ENCODE peak calls at places on chromosomes 3 and 15, in seven cellular contexts. W is stimulated activated naive B cell treated with anti-CD40 and anti-IgM and Interleukin-4, amounts not matched to agents 10 μg/mL and 1 μg/mL and 100 μg/mL, for 72 hours; U is activated T-helper 1 cell treated with anti-CD3 and anti-CD28 coated beads, Interleukin-2, amount 50 U/mL, for 16 hours; I is Calu3; F is glutamatergic neuron; Q is Daoy; H is activated gamma-delta T cell treated with Interleukin-2 at 50 U/mL for 16 hours. T is an unnamed sample.

GRCh38 chr15:34719051-34719882 is 35.5 kb downstream of the GJD2 start:
- DNase-seq in Q (no peak), U (no peak), W (no peak), F (no peak), I (no peak), H (no peak), T (no peak)

GRCh38 chr3:148975277-148975676 is 16.1 kb upstream of the GYG1 start:
- DNase-seq in Q (no peak), F (no peak), U (no peak), H (no peak), I (no peak), W (no peak), T (no peak)

GRCh38 chr3:196554205-196554604 is 14.1 kb downstream of the WDR53 start:
- DNase-seq in I (no peak), H (no peak), U (no peak), W (no peak), F (no peak), Q (no peak), T (no peak)

GRCh38 chr3:165078293-165078692 is at the start of gene SI:
- DNase-seq in I (no peak), F (no peak), H (no peak), Q (no peak), W (no peak), U (no peak), T (no peak)

GRCh38 chr3:161475905-161476304 is 20.7 kb upstream of the OTOL1 start:
- DNase-seq in W (no peak), Q (peak), I (peak), U (no peak), H (no peak), F (no peak), T (no peak)

GRCh38 chr3:49780080-49780967 is 6.0 kb downstream of the IP6K1 start:
- DNase-seq in W (no peak), Q (no peak), F (no peak), I (no peak), H (no peak), U (no peak), T (no peak)

GRCh38 chr3:193903257-193903807 is 232.6 kb upstream of the HES1 start:
- DNase-seq in Q (no peak), F (no peak), W (no peak), U (no peak), I (no peak), H (no peak), T (no peak)

GRCh38 chr3:184040010-184040409 is 8.5 kb downstream of the HTR3D start:
- DNase-seq in I (peak), Q (peak), W (no peak), F (peak), H (no peak), U (no peak), T (no peak)

GRCh38 chr3:139797724-139798343 is 120.1 kb upstream of the NMNAT3 start:
- DNase-seq in I (peak), U (no peak), Q (peak), H (no peak), F (no peak), W (no peak), T (peak)

GRCh38 chr3:30752961-30753360 is 141.5 kb downstream of the GADL1 start:
- DNase-seq in F (no peak), I (peak), W (no peak), H (no peak), U (no peak), Q (peak), T (no peak)

GRCh38 chr3:83435173-83435572 is 1523.6 kb upstream of the CADM2 start:
- DNase-seq in H (no peak), I (peak), W (no peak), Q (no peak), F (peak), U (no peak), T (no peak)

GRCh38 chr15:75966073-75966472 is 46.2 kb downstream of the NRG4 start:
- DNase-seq in F (no peak), U (no peak), H (no peak), Q (no peak), W (no peak), I (no peak), T (no peak)

GRCh38 chr3:127628788-127629456 is at the start of gene PODXL2:
- DNase-seq in U (peak), H (peak), I (peak), W (no peak), F (peak), Q (peak), T (no peak)

GRCh38 chr3:38536686-38537085 is 40.5 kb downstream of the EXOG start:
- DNase-seq in Q (no peak), U (no peak), H (no peak), W (no peak), F (no peak), I (no peak), T (no peak)

GRCh38 chr3:43581343-43581742 is 40.5 kb downstream of the ANO10 start:
- DNase-seq in F (no peak), I (no peak), U (no peak), H (no peak), W (no peak), Q (no peak), T (no peak)

GRCh38 chr3:9214599-9214998 is 34.8 kb downstream of the SRGAP3 start:
- DNase-seq in Q (peak), I (no peak), H (no peak), U (no peak), F (no peak), W (no peak), T (no peak)

GRCh38 chr3:15045667-15046066 is 19.4 kb downstream of the MRPS25 start:
- DNase-seq in Q (no peak), U (no peak), I (no peak), F (no peak), W (no peak), H (no peak), T (no peak)

GRCh38 chr3:195114786-195115597 is 156.0 kb downstream of the XXYLT1 start:
- DNase-seq in Q (no peak), W (no peak), U (no peak), F (no peak), H (no peak), I (no peak), T (no peak)

GRCh38 chr3:104257486-104257885 is 1109.2 kb upstream of the ALCAM start:
- DNase-seq in Q (no peak), U (no peak), F (peak), I (no peak), W (no peak), H (no peak), T (no peak)

GRCh38 chr15:58165661-58166060 is 27.5 kb downstream of the AQP9 start:
- DNase-seq in F (no peak), Q (no peak), I (peak), H (no peak), U (no peak), W (no peak), T (no peak)

GRCh38 chr3:141561426-141562034 is 74.7 kb downstream of the RASA2 start:
- DNase-seq in Q (peak), W (no peak), I (peak), U (no peak), F (no peak), H (peak), T (no peak)

GRCh38 chr3:135329479-135329878 is 534.4 kb downstream of the EPHB1 start:
- DNase-seq in U (no peak), H (no peak), F (no peak), W (no peak), I (no peak), Q (peak), T (no peak)

GRCh38 chr3:14415501-14415900 is 13.1 kb downstream of the SLC6A6 start:
- DNase-seq in Q (peak), H (no peak), U (no peak), F (no peak), W (no peak), I (no peak), T (no peak)

GRCh38 chr15:74417230-74417629 is 16.5 kb downstream of the SEMA7A start:
- DNase-seq in W (no peak), I (no peak), Q (peak), U (no peak), F (peak), H (no peak), T (no peak)

GRCh38 chr3:64150527-64151238 is 74.6 kb downstream of the PRICKLE2 start:
- DNase-seq in W (no peak), U (no peak), Q (no peak), I (peak), F (peak), H (no peak), T (no peak)

GRCh38 chr15:79535536-79535935 is 103.4 kb downstream of the MINAR1 start:
- DNase-seq in F (no peak), H (no peak), U (no peak), I (no peak), Q (no peak), W (no peak), T (no peak)

GRCh38 chr3:68935778-68936177 is 3.4 kb upstream of the TAFA4 start:
- DNase-seq in F (no peak), U (no peak), W (no peak), H (no peak), I (no peak), Q (no peak), T (no peak)

GRCh38 chr3:53690521-53690920 is 155.7 kb downstream of the CHDH start:
- DNase-seq in Q (no peak), W (no peak), I (no peak), H (no peak), U (no peak), F (no peak), T (no peak)

GRCh38 chr3:129412542-129413198 is 15.8 kb downstream of the EFCAB12 start:
- DNase-seq in H (no peak), F (no peak), U (no peak), W (no peak), Q (no peak), I (no peak), T (no peak)

GRCh38 chr15:39830166-39830565 is 47.5 kb upstream of the FSIP1 start:
- DNase-seq in F (no peak), I (no peak), H (no peak), U (no peak), W (no peak), Q (no peak), T (no peak)

GRCh38 chr15:32030795-32031194 is 480 bp downstream of the CHRNA7 start:
- DNase-seq in U (no peak), W (no peak), I (no peak), Q (peak), H (no peak), F (peak), T (no peak)

GRCh38 chr3:72661115-72661457 is 187.2 kb downstream of the SHQ1 start:
- DNase-seq in W (no peak), U (no peak), F (no peak), I (peak), Q (peak), H (no peak), T (no peak)

GRCh38 chr15:98721166-98721565 is 72.8 kb downstream of the IGF1R start:
- DNase-seq in H (no peak), I (no peak), U (no peak), F (no peak), Q (no peak), W (no peak), T (no peak)

GRCh38 chr3:138434276-138434874 is at the start of gene ESYT3:
- DNase-seq in F (peak), H (peak), U (peak), Q (peak), I (peak), W (no peak), T (peak)

GRCh38 chr15:36571301-36571700 is 8.1 kb upstream of the CDIN1 start:
- DNase-seq in U (no peak), Q (no peak), W (no peak), F (no peak), H (no peak), I (no peak), T (no peak)

GRCh38 chr3:134427400-134428111 is 53.3 kb upstream of the AMOTL2 start:
- DNase-seq in U (no peak), Q (peak), I (peak), W (no peak), H (no peak), F (no peak), T (no peak)

GRCh38 chr3:164539215-164539614 is 539.1 kb downstream of the SI start:
- DNase-seq in U (no peak), I (no peak), H (no peak), F (no peak), W (no peak), Q (no peak), T (no peak)

GRCh38 chr3:115062412-115062956 is 84.6 kb downstream of the ZBTB20 start:
- DNase-seq in H (no peak), U (no peak), W (no peak), Q (peak), I (no peak), F (no peak), T (no peak)

GRCh38 chr3:183572935-183573334 is 17.4 kb upstream of the KLHL6 start:
- DNase-seq in F (no peak), I (no peak), W (no peak), U (no peak), H (no peak), Q (no peak), T (no peak)

T was measured in stimulated activated CD4-positive, alpha-beta T cell treated with anti-CD3 and anti-CD28 coated beads, Interleukin-12 subunit alpha, Interleukin-12 subunit beta, amount 100 ng/mL, for 24 hours.